ENCODE peak calls at places on chromosomes 4 and X, in eight cellular contexts. R, T, P, L, W, K, Z and G are unnamed samples.

GRCh38 chr4:41215155-41215554 is 813 bp upstream of the APBB2 start:
- DNase-seq in R (peak; percentile 28), T (no peak), P (no peak), L (no peak), W (no peak), K (no peak), Z (no peak), G (no peak)

GRCh38 chr4:156889616-156890594 is 81.7 kb downstream of the PDGFC start:
- DNase-seq in R (no peak), T (no peak), P (no peak), L (no peak), W (no peak), K (no peak), Z (no peak), G (no peak)

GRCh38 chrX:38206036-38206435 is 14.6 kb downstream of the SRPX start:
- DNase-seq in R (no peak), T (peak; percentile 20), P (no peak), L (no peak), W (no peak), K (no peak), Z (no peak), G (no peak)

GRCh38 chrX:105464611-105465010 is 244.1 kb upstream of the TEX13A start:
- DNase-seq in R (no peak), T (no peak), P (no peak), L (no peak), W (no peak), K (no peak), Z (no peak), G (no peak)

GRCh38 chr4:150768492-150768891 is 186.5 kb downstream of the MAB21L2 start:
- DNase-seq in R (no peak), T (no peak), P (no peak), L (no peak), W (no peak), K (no peak), Z (no peak), G (no peak)

GRCh38 chrX:19709812-19710518 is 177.4 kb downstream of the SH3KBP1 start:
- DNase-seq in R (no peak), T (no peak), P (no peak), L (no peak), W (peak; percentile 35), K (no peak), Z (no peak), G (no peak)

GRCh38 chrX:57267308-57267707 is 19.2 kb upstream of the FAAH2 start:
- DNase-seq in R (no peak), T (no peak), P (no peak), L (no peak), W (no peak), K (no peak), Z (peak; percentile 24), G (no peak)

GRCh38 chr4:80035336-80035735 is 37.7 kb downstream of the ANTXR2 start:
- DNase-seq in R (peak; percentile 78), T (no peak), P (no peak), L (peak; percentile 1), W (no peak), K (no peak), Z (no peak), G (no peak)

GRCh38 chr4:65392488-65392887 is 277.8 kb downstream of the EPHA5 start:
- DNase-seq in R (no peak), T (no peak), P (no peak), L (no peak), W (no peak), K (no peak), Z (no peak), G (no peak)

GRCh38 chrX:41092776-41093175 is 7.5 kb downstream of the USP9X start:
- DNase-seq in R (no peak), T (no peak), P (no peak), L (no peak), W (no peak), K (no peak), Z (no peak), G (no peak)
- H3K27ac ChIP-seq in R (no peak overlapping the region), T (no peak overlapping the region), P (no peak overlapping the region), L (no peak overlapping the region), W (no peak overlapping the region), K (no peak overlapping the region), Z (no peak overlapping the region), G (peak overlapping the region; percentile 23)

GRCh38 chr4:68951078-68951805 is at the start of gene UGT2A3:
- DNase-seq in R (peak; percentile 55), T (no peak), P (peak; percentile 92), L (no peak), W (no peak), K (peak; percentile 23), Z (no peak), G (no peak)
- H3K27ac ChIP-seq in R (peak within 1 kb of the TSS; percentile 70), T (no peak within 1 kb of the TSS), P (peak within 1 kb of the TSS; percentile 78), L (no peak within 1 kb of the TSS), W (no peak within 1 kb of the TSS), K (no peak within 1 kb of the TSS), Z (no peak within 1 kb of the TSS), G (no peak within 1 kb of the TSS)

DNA sequence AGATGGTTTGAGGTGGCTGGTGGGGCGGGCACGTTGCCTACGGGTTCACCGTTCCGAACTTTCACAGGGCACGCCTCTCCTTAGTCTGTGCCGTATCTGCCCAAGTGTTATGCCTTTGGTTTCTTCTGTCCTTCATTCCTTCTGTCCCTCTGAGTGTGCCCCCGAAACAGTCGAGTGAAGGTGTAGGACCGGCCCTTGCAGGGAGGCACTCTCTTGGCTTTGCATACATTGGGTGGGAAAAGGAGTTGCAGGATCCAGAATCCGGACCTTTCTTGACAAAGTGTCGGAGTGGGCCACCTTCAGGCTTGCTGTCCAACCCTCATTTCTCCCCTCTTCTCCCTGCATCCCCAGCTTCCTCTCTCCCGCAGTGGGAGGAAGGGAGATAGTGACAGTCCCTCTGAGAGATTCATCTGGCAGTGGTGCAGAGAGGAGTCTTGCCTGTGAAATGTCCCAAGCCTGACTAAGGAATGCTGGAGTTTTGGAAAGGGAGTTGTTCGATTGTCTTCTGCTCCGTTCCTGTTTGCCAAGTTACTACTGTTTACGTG is 585 bp downstream of the ARFIP1 start:
- DNase-seq in R (peak; percentile 42), T (no peak), P (no peak), L (peak; percentile 64), W (no peak), K (no peak), Z (no peak), G (peak; percentile 52)
- H3K27ac ChIP-seq in R (peak overlapping the region; percentile 92), T (peak overlapping the region; percentile 86), P (peak overlapping the region; percentile 85), L (peak overlapping the region; percentile 79), W (peak overlapping the region; percentile 71), K (peak overlapping the region; percentile 87), Z (peak overlapping the region; percentile 90), G (peak overlapping the region; percentile 95)

GRCh38 chr4:3124070-3124767 is 49.7 kb downstream of the HTT start:
- DNase-seq in R (no peak), T (no peak), P (no peak), L (no peak), W (no peak), K (no peak), Z (no peak), G (no peak)
- H3K27ac ChIP-seq in R (no peak overlapping the region), T (no peak overlapping the region), P (no peak overlapping the region), L (no peak overlapping the region), W (no peak overlapping the region), K (no peak overlapping the region), Z (no peak overlapping the region), G (no peak overlapping the region)

GRCh38 chrX:2647627-2648026 is 43.5 kb upstream of the CD99 start:
- DNase-seq in R (no peak), T (no peak), P (no peak), L (no peak), W (no peak), K (no peak), Z (no peak), G (no peak)
- H3K27ac ChIP-seq in R (no peak overlapping the region), T (no peak overlapping the region), P (no peak overlapping the region), L (no peak overlapping the region), W (no peak overlapping the region), K (no peak overlapping the region), Z (no peak overlapping the region), G (no peak overlapping the region)

GRCh38 chr4:176222149-176222548 is 26.8 kb upstream of the SPATA4 start:
- DNase-seq in R (no peak), T (no peak), P (no peak), L (no peak), W (no peak), K (no peak), Z (no peak), G (no peak)
- H3K27ac ChIP-seq in R (no peak overlapping the region), T (no peak overlapping the region), P (no peak overlapping the region), L (no peak overlapping the region), W (no peak overlapping the region), K (no peak overlapping the region), Z (no peak overlapping the region), G (no peak overlapping the region)